ENCODE peak calls at places on chromosomes 11 and 22, in nine cellular contexts. S is fibroblast of the aortic adventitia; Z is nephron progenitor cell; F is sigmoid colon; X is type B pancreatic cell; I is tibial nerve; V is fibroblast of pulmonary artery; G is astrocyte of the spinal cord; U is activated CD8-positive, alpha-beta T cell treated with anti-CD3 and anti-CD28 coated beads for 36 hours. D is an unnamed sample.

GRCh38 chr11:94786264-94787126 is 18.3 kb downstream of the AMOTL1 start:
- DNase-seq in I (no peak), G (peak; percentile 71), U (no peak), S (peak; percentile 71), F (no peak), Z (no peak), V (peak; percentile 75), X (no peak), D (no peak)

GRCh38 chr11:90556612-90557011 is 333.8 kb upstream of the CHORDC1 start:
- DNase-seq in I (no peak), Z (no peak), U (no peak), V (no peak), F (no peak), G (no peak), X (no peak), S (no peak), D (peak; percentile 30)

GRCh38 chr11:40203606-40204005 is 1255.8 kb downstream of the LRRC4C start:
- DNase-seq in V (no peak), G (no peak), F (no peak), X (no peak), Z (no peak), U (no peak), I (no peak), S (no peak), D (no peak)

GRCh38 chr11:130808541-130808940 is 107.7 kb downstream of the SNX19 start:
- DNase-seq in I (no peak), U (no peak), G (no peak), S (no peak), Z (no peak), X (no peak), F (no peak), V (no peak), D (no peak)

GRCh38 chr11:64638829-64639228 is 47.8 kb downstream of the SLC22A12 start:
- DNase-seq in Z (no peak), U (no peak), X (no peak), G (no peak), F (no peak), S (no peak), I (no peak), V (no peak), D (no peak)

GRCh38 chr11:18615628-18616392 is 16.2 kb downstream of the MISFA start:
- DNase-seq in U (no peak), S (no peak), Z (no peak), X (no peak), I (no peak), V (no peak), G (peak; percentile 30), F (no peak), D (no peak)

GRCh38 chr22:36921309-36922096 is 8.1 kb downstream of the CSF2RB start:
- DNase-seq in X (no peak), V (no peak), Z (no peak), F (no peak), I (no peak), G (no peak), U (peak; percentile 13), S (no peak), D (no peak)

GRCh38 chr11:12502041-12502440 is 124.7 kb downstream of the PARVA start:
- DNase-seq in S (no peak), U (no peak), Z (no peak), V (no peak), X (peak; percentile 2), F (no peak), G (peak; percentile 45), I (no peak), D (no peak)

GRCh38 chr11:26623076-26623666 is 51.1 kb upstream of the MUC15 start:
- DNase-seq in G (peak; percentile 25), S (peak; percentile 23), I (no peak), F (no peak), V (no peak), Z (no peak), X (no peak), U (no peak), D (no peak)

GRCh38 chr11:124538019-124538418 is 5.4 kb downstream of the OR8B12 start:
- DNase-seq in U (no peak), Z (no peak), X (no peak), I (peak; percentile 47), F (no peak), G (peak; percentile 88), V (peak; percentile 94), S (peak; percentile 74), D (no peak)

GRCh38 chr11:57294225-57295131 is 30.3 kb downstream of the TNKS1BP1 start:
- DNase-seq in V (peak; percentile 58), G (peak; percentile 91), Z (no peak), I (no peak), F (no peak), X (no peak), S (peak; percentile 72), U (no peak), D (no peak)

GRCh38 chr11:119757378-119757777 is 28.4 kb upstream of the NECTIN1 start:
- DNase-seq in V (no peak), F (no peak), S (no peak), G (no peak), Z (no peak), X (no peak), U (no peak), I (no peak), D (no peak)

GRCh38 chr22:46149493-46149997 is 781 bp upstream of the PPARA start:
- DNase-seq in X (no peak), U (peak; percentile 38), V (peak; percentile 10), F (peak; percentile 84), Z (peak; percentile 57), I (peak; percentile 57), G (peak; percentile 10), S (no peak), D (peak; percentile 29)

GRCh38 chr11:36997656-36998055 is 399.6 kb upstream of the RAG2 start:
- DNase-seq in Z (no peak), X (no peak), V (no peak), I (no peak), S (no peak), F (no peak), G (no peak), U (no peak), D (no peak)

GRCh38 chr11:100719362-100719761 is 32.3 kb downstream of the ARHGAP42 start:
- DNase-seq in F (no peak), X (no peak), I (no peak), S (peak; percentile 8), V (peak; percentile 45), U (no peak), G (peak; percentile 74), Z (no peak), D (no peak)

GRCh38 chr11:126113515-126113957 is 50.9 kb upstream of the CDON start:
- DNase-seq in I (peak; percentile 68), X (no peak), V (peak; percentile 94), G (peak; percentile 86), Z (no peak), S (peak; percentile 99), F (peak; percentile 97), U (no peak), D (peak; percentile 92)

GRCh38 chr11:120180571-120181445 is 30.0 kb upstream of the OAF start:
- DNase-seq in U (no peak), S (peak; percentile 58), I (peak; percentile 4), V (peak; percentile 62), Z (no peak), X (peak; percentile 60), F (peak; percentile 71), G (peak; percentile 27), D (no peak)

GRCh38 chr22:17232406-17232805 is 13.2 kb upstream of the ADA2 start:
- DNase-seq in S (no peak), Z (no peak), F (no peak), X (no peak), I (no peak), V (no peak), U (no peak), G (no peak), D (no peak)

GRCh38 chr11:1854132-1854948 is 1.5 kb downstream of the LSP1 start:
- DNase-seq in F (no peak), V (no peak), S (no peak), I (no peak), G (no peak), U (peak; percentile 63), Z (no peak), X (no peak), D (no peak)

GRCh38 chr11:41222236-41222635 is 237.2 kb downstream of the LRRC4C start:
- DNase-seq in V (no peak), F (no peak), Z (no peak), S (no peak), U (no peak), G (no peak), X (no peak), I (no peak), D (no peak)

GRCh38 chr11:66559141-66559861 is 9.1 kb downstream of the CTSF start:
- DNase-seq in F (peak; percentile 86), U (peak; percentile 36), X (no peak), Z (no peak), I (no peak), G (no peak), V (peak; percentile 28), S (peak; percentile 14), D (no peak)

GRCh38 chr11:45096636-45097035 is 49.8 kb upstream of the PRDM11 start:
- DNase-seq in V (no peak), F (no peak), S (no peak), X (peak; percentile 40), I (no peak), Z (no peak), G (no peak), U (no peak), D (no peak)
- TF ChIP-seq CTCF in V (no peak), F (no peak), S (no peak), X (no peak), I (no peak), Z (no peak), G (no peak), U (no peak), D (no peak)

GRCh38 chr11:78361228-78361627 is 56.4 kb downstream of the GAB2 start:
- DNase-seq in Z (no peak), U (no peak), V (no peak), S (no peak), F (no peak), G (no peak), I (no peak), X (no peak), D (no peak)
- TF ChIP-seq CTCF in Z (no peak), U (no peak), V (no peak), S (no peak), F (no peak), G (no peak), I (no peak), X (no peak), D (no peak)

GRCh38 chr22:28440517-28441366 is 238.9 kb downstream of the TTC28 start:
- DNase-seq in X (no peak), S (peak; percentile 91), V (peak; percentile 68), G (peak; percentile 73), F (no peak), U (no peak), Z (no peak), I (no peak), D (no peak)
- TF ChIP-seq CTCF in X (peak; percentile 39), S (peak; percentile 24), V (no peak), G (no peak), F (no peak), U (no peak), Z (no peak), I (no peak), D (no peak)

DNA sequence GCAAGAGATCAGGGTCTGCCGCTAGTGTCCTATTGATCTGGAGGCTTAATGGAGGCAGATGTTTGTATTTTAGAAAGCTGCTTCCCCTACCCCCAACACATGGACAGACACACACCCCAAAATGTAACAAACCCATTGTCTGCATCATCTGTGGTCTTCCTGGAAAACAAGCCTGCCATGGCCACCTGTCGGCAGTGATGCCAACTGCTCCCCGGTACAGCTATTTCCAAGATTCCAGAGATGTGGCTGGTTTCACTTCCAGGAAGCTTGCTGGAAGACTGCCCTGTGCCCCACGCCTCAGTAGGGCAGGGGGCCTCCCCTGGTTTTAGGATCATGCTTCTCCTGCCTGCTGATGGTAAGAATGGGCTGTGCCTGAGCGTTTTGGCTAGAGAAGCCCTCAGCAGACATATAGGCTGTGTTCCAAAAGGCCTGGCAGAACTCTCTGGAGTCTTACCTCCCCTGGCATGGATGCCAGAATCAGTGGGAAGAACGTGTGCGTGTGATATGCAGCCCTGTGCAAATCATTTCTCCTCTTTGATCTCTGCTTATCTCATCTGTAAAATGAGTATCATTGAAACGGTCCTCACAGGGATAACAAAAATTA is 108.6 kb downstream of the FBXO7 start:
- DNase-seq in I (no peak), X (no peak), S (no peak), V (no peak), F (peak; percentile 18), G (no peak), U (no peak), Z (no peak), D (no peak)
- TF ChIP-seq CTCF in I (no peak), X (no peak), S (no peak), V (no peak), F (no peak), G (no peak), U (no peak), Z (no peak), D (no peak)

D was measured in gastrocnemius medialis.